ENCODE peak calls at places on chromosomes 5 and 9, in seven cellular contexts. One of them, this sample, is unnamed. For H3K4me1, the result is how much of the 10 kb centered on the place peaks cover.

GRCh38 chr9:129027685-129028191 is 393 bp downstream of the SH3GLB2 start:
- DNase-seq in HAP-1: no peak
- DNase-seq in mucosa of descending colon: no peak
- DNase-seq in CD8-positive, alpha-beta memory T cell: no peak
- DNase-seq in effector memory CD4-positive, alpha-beta T cell: no peak
- DNase-seq in ovary: no peak
- DNase-seq in aorta: peak
- DNase-seq in this sample: peak

GRCh38 chr5:119789411-119790117 is 160.2 kb downstream of the FAM170A start:
- DNase-seq in mucosa of descending colon: no peak
- DNase-seq in effector memory CD4-positive, alpha-beta T cell: no peak
- DNase-seq in aorta: no peak
- DNase-seq in HAP-1: peak
- DNase-seq in ovary: no peak
- DNase-seq in CD8-positive, alpha-beta memory T cell: no peak
- DNase-seq in this sample: no peak

GRCh38 chr9:83572524-83572923 is 34.3 kb upstream of the FRMD3 start:
- DNase-seq in aorta: no peak
- DNase-seq in ovary: no peak
- DNase-seq in effector memory CD4-positive, alpha-beta T cell: no peak
- DNase-seq in mucosa of descending colon: no peak
- DNase-seq in HAP-1: no peak
- DNase-seq in CD8-positive, alpha-beta memory T cell: no peak
- DNase-seq in this sample: peak

GRCh38 chr5:157280927-157281326 is 15.0 kb downstream of the CYFIP2 start:
- DNase-seq in CD8-positive, alpha-beta memory T cell: no peak
- DNase-seq in mucosa of descending colon: no peak
- DNase-seq in effector memory CD4-positive, alpha-beta T cell: no peak
- DNase-seq in ovary: no peak
- DNase-seq in HAP-1: no peak
- DNase-seq in aorta: no peak
- DNase-seq in this sample: peak

GRCh38 chr5:171308453-171309275 is at the start of gene TLX3:
- DNase-seq in ovary: no peak
- DNase-seq in mucosa of descending colon: no peak
- DNase-seq in HAP-1: peak
- DNase-seq in effector memory CD4-positive, alpha-beta T cell: no peak
- DNase-seq in CD8-positive, alpha-beta memory T cell: no peak
- DNase-seq in aorta: no peak
- DNase-seq in this sample: no peak

GRCh38 chr9:80931163-80931562 is 758.2 kb downstream of the TLE1 start:
- DNase-seq in effector memory CD4-positive, alpha-beta T cell: no peak
- DNase-seq in CD8-positive, alpha-beta memory T cell: no peak
- DNase-seq in aorta: no peak
- DNase-seq in ovary: no peak
- DNase-seq in mucosa of descending colon: no peak
- DNase-seq in HAP-1: no peak
- DNase-seq in this sample: no peak

GRCh38 chr9:114196924-114197570 is 41.7 kb downstream of the COL27A1 start:
- DNase-seq in aorta: no peak
- DNase-seq in ovary: no peak
- DNase-seq in HAP-1: no peak
- DNase-seq in mucosa of descending colon: no peak
- DNase-seq in CD8-positive, alpha-beta memory T cell: no peak
- DNase-seq in effector memory CD4-positive, alpha-beta T cell: no peak
- DNase-seq in this sample: peak

GRCh38 chr9:21294325-21294724 is 10.8 kb downstream of the IFNA5 start:
- DNase-seq in mucosa of descending colon: no peak
- DNase-seq in CD8-positive, alpha-beta memory T cell: no peak
- DNase-seq in ovary: no peak
- DNase-seq in HAP-1: no peak
- DNase-seq in effector memory CD4-positive, alpha-beta T cell: no peak
- DNase-seq in aorta: no peak
- DNase-seq in this sample: peak

GRCh38 chr9:131276891-131277672 is 772 bp upstream of the FAM78A start:
- DNase-seq in effector memory CD4-positive, alpha-beta T cell: peak
- DNase-seq in ovary: no peak
- DNase-seq in CD8-positive, alpha-beta memory T cell: peak
- DNase-seq in HAP-1: no peak
- DNase-seq in aorta: no peak
- DNase-seq in mucosa of descending colon: peak
- DNase-seq in this sample: no peak

GRCh38 chr9:69412741-69413150 is 87.7 kb downstream of the ENTREP1 start:
- DNase-seq in effector memory CD4-positive, alpha-beta T cell: no peak
- DNase-seq in CD8-positive, alpha-beta memory T cell: no peak
- DNase-seq in HAP-1: peak
- DNase-seq in mucosa of descending colon: peak
- DNase-seq in ovary: peak
- DNase-seq in aorta: peak
- DNase-seq in this sample: peak

GRCh38 chr5:119445544-119445943 is 6.8 kb upstream of the HSD17B4 start:
- DNase-seq in CD8-positive, alpha-beta memory T cell: no peak
- DNase-seq in ovary: no peak
- DNase-seq in HAP-1: no peak
- DNase-seq in aorta: no peak
- DNase-seq in effector memory CD4-positive, alpha-beta T cell: no peak
- DNase-seq in mucosa of descending colon: no peak
- DNase-seq in this sample: no peak

GRCh38 chr5:145858929-145859328 is 13.9 kb downstream of the GRXCR2 start:
- DNase-seq in mucosa of descending colon: no peak
- DNase-seq in CD8-positive, alpha-beta memory T cell: no peak
- DNase-seq in HAP-1: no peak
- DNase-seq in aorta: no peak
- DNase-seq in ovary: no peak
- DNase-seq in effector memory CD4-positive, alpha-beta T cell: no peak
- DNase-seq in this sample: no peak

GRCh38 chr5:2102821-2103776 is 220.4 kb upstream of the IRX4 start:
- DNase-seq in ovary: no peak
- DNase-seq in effector memory CD4-positive, alpha-beta T cell: no peak
- DNase-seq in HAP-1: no peak
- DNase-seq in aorta: no peak
- DNase-seq in mucosa of descending colon: no peak
- DNase-seq in CD8-positive, alpha-beta memory T cell: no peak
- DNase-seq in this sample: no peak

GRCh38 chr5:2096827-2097226 is 214.1 kb upstream of the IRX4 start:
- DNase-seq in aorta: no peak
- DNase-seq in CD8-positive, alpha-beta memory T cell: no peak
- DNase-seq in effector memory CD4-positive, alpha-beta T cell: no peak
- DNase-seq in HAP-1: no peak
- DNase-seq in ovary: no peak
- DNase-seq in mucosa of descending colon: no peak
- DNase-seq in this sample: no peak

GRCh38 chr5:2105141-2105540 is 222.4 kb upstream of the IRX4 start:
- DNase-seq in CD8-positive, alpha-beta memory T cell: no peak
- DNase-seq in aorta: no peak
- DNase-seq in HAP-1: no peak
- DNase-seq in effector memory CD4-positive, alpha-beta T cell: no peak
- DNase-seq in mucosa of descending colon: no peak
- DNase-seq in ovary: no peak
- DNase-seq in this sample: no peak

GRCh38 chr5:2103940-2104339 is 221.2 kb upstream of the IRX4 start:
- DNase-seq in mucosa of descending colon: no peak
- DNase-seq in CD8-positive, alpha-beta memory T cell: no peak
- DNase-seq in ovary: no peak
- DNase-seq in effector memory CD4-positive, alpha-beta T cell: no peak
- DNase-seq in aorta: no peak
- DNase-seq in HAP-1: no peak
- DNase-seq in this sample: peak

GRCh38 chr5:2101685-2102084 is 219.0 kb upstream of the IRX4 start:
- DNase-seq in aorta: no peak
- DNase-seq in ovary: no peak
- DNase-seq in effector memory CD4-positive, alpha-beta T cell: no peak
- DNase-seq in HAP-1: no peak
- DNase-seq in mucosa of descending colon: no peak
- DNase-seq in CD8-positive, alpha-beta memory T cell: no peak
- DNase-seq in this sample: no peak
- H3K4me1 ChIP-seq in aorta: under half
- H3K4me1 ChIP-seq in ovary: under half
- H3K4me1 ChIP-seq in effector memory CD4-positive, alpha-beta T cell: under half
- H3K4me1 ChIP-seq in HAP-1: under half
- H3K4me1 ChIP-seq in mucosa of descending colon: under half
- H3K4me1 ChIP-seq in CD8-positive, alpha-beta memory T cell: under half
- H3K4me1 ChIP-seq in this sample: under half

GRCh38 chr9:137272241-137273094 is 5.1 kb upstream of the TOR4A start:
- DNase-seq in aorta: no peak
- DNase-seq in effector memory CD4-positive, alpha-beta T cell: no peak
- DNase-seq in CD8-positive, alpha-beta memory T cell: no peak
- DNase-seq in ovary: no peak
- DNase-seq in HAP-1: no peak
- DNase-seq in mucosa of descending colon: no peak
- DNase-seq in this sample: no peak

GRCh38 chr9:137270929-137271695 is 6.4 kb upstream of the TOR4A start:
- DNase-seq in aorta: no peak
- DNase-seq in CD8-positive, alpha-beta memory T cell: no peak
- DNase-seq in ovary: no peak
- DNase-seq in effector memory CD4-positive, alpha-beta T cell: no peak
- DNase-seq in HAP-1: no peak
- DNase-seq in mucosa of descending colon: no peak
- DNase-seq in this sample: no peak

GRCh38 chr9:137273616-137274320 is 3.8 kb upstream of the TOR4A start:
- DNase-seq in CD8-positive, alpha-beta memory T cell: no peak
- DNase-seq in effector memory CD4-positive, alpha-beta T cell: no peak
- DNase-seq in aorta: no peak
- DNase-seq in ovary: peak
- DNase-seq in mucosa of descending colon: peak
- DNase-seq in HAP-1: no peak
- DNase-seq in this sample: no peak

GRCh38 chr9:137271696-137272076 is 5.8 kb upstream of the TOR4A start:
- DNase-seq in HAP-1: no peak
- DNase-seq in mucosa of descending colon: no peak
- DNase-seq in ovary: no peak
- DNase-seq in effector memory CD4-positive, alpha-beta T cell: no peak
- DNase-seq in aorta: no peak
- DNase-seq in CD8-positive, alpha-beta memory T cell: no peak
- DNase-seq in this sample: no peak

GRCh38 chr9:137273095-137273490 is 4.4 kb upstream of the TOR4A start:
- DNase-seq in effector memory CD4-positive, alpha-beta T cell: no peak
- DNase-seq in ovary: no peak
- DNase-seq in CD8-positive, alpha-beta memory T cell: no peak
- DNase-seq in mucosa of descending colon: peak
- DNase-seq in HAP-1: no peak
- DNase-seq in aorta: no peak
- DNase-seq in this sample: no peak
- H3K4me1 ChIP-seq in effector memory CD4-positive, alpha-beta T cell: under half
- H3K4me1 ChIP-seq in ovary: under half
- H3K4me1 ChIP-seq in CD8-positive, alpha-beta memory T cell: under half
- H3K4me1 ChIP-seq in mucosa of descending colon: under half
- H3K4me1 ChIP-seq in HAP-1: under half
- H3K4me1 ChIP-seq in aorta: under half
- H3K4me1 ChIP-seq in this sample: under half

DNA sequence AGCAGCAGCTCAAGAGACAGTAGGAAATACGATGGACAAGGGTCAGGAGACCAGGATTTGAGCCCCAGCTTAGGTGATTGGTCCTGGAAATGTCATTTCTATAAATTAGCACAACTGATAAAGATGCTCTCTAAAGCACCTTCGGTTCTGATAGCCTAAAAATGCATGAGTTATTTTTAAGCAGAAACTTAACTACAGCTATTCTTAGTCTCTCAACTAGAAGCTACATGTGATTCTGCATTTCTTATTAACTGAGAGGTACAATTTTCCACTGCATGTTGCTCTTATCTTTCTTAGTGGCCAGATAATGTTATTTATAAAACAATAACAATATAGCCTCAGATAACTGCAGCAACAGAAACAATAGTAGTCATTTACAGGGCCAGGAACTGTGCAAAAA is 136.4 kb downstream of the GRIA1 start:
- DNase-seq in ovary: no peak
- DNase-seq in mucosa of descending colon: no peak
- DNase-seq in HAP-1: no peak
- DNase-seq in effector memory CD4-positive, alpha-beta T cell: no peak
- DNase-seq in CD8-positive, alpha-beta memory T cell: no peak
- DNase-seq in aorta: no peak
- DNase-seq in this sample: no peak
- H3K4me1 ChIP-seq in ovary: under half
- H3K4me1 ChIP-seq in mucosa of descending colon: under half
- H3K4me1 ChIP-seq in HAP-1: under half
- H3K4me1 ChIP-seq in effector memory CD4-positive, alpha-beta T cell: under half
- H3K4me1 ChIP-seq in CD8-positive, alpha-beta memory T cell: under half
- H3K4me1 ChIP-seq in aorta: under half
- H3K4me1 ChIP-seq in this sample: under half

DNA sequence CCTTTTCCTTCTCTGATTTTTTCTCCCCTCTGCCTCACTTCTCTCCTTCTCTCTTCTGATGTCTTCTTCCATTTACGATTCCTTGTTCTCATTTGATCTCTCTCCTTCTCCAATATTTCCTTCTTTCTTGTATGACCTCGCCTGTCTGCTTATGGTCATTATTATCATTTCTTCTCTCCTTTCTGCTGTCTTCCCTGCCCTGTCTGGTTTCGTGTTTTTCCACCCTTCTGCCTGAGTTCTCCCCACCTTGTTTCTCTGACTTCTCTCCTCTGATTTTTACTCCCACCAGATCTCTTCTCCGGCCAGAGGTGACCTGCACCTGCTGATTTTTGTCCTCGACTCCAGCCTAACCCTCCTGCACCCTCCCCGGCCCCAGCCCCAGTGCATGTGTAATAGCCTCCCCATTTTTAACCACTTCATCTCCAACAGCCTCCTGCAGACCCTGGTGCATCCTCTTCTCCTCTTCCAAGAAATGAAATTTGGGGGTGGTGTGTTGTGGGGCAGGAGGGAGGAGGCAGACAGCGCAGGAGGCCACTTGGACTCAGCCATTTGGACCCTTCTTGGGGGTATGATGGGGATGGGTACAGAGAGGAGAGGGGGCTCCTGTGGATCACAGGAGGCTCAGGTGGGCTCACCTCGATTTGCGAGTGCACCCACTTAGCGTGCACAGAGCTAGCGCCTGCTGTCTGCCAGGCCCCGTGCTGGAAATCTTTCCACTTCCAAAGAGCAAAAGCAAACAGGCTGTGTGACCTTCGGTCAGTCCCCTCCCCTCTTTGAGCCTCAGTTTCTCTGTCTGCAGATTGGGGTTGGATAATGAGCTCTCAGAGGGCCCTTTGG is 32.5 kb downstream of the GSN start:
- DNase-seq in effector memory CD4-positive, alpha-beta T cell: no peak
- DNase-seq in CD8-positive, alpha-beta memory T cell: no peak
- DNase-seq in ovary: peak
- DNase-seq in aorta: no peak
- DNase-seq in HAP-1: no peak
- DNase-seq in mucosa of descending colon: no peak
- DNase-seq in this sample: no peak
- H3K4me1 ChIP-seq in effector memory CD4-positive, alpha-beta T cell: under half
- H3K4me1 ChIP-seq in CD8-positive, alpha-beta memory T cell: under half
- H3K4me1 ChIP-seq in ovary: under half
- H3K4me1 ChIP-seq in aorta: under half
- H3K4me1 ChIP-seq in HAP-1: under half
- H3K4me1 ChIP-seq in mucosa of descending colon: under half
- H3K4me1 ChIP-seq in this sample: under half

DNA sequence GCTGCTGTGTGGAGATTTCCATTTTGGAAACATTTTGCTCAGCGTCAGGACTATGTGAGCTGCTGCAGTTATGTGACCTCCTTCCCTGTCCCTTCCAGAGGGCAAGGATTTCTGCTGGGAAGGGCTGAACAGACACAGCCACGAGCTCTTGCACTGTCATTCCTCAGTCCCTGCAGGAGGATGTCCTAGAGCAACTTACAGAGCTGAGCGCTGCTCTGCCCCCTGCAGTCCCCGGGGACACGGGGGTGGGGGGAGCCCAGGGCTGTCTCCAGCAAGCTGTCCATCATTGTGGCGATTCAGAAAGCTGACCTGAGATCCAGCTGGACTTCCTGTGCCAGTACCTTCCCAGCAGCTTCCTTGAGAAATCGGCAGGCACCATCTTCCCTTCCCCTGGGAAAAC is 28.0 kb upstream of the MAP1B start:
- DNase-seq in mucosa of descending colon: no peak
- DNase-seq in ovary: no peak
- DNase-seq in effector memory CD4-positive, alpha-beta T cell: no peak
- DNase-seq in HAP-1: no peak
- DNase-seq in CD8-positive, alpha-beta memory T cell: no peak
- DNase-seq in aorta: no peak
- DNase-seq in this sample: no peak
- H3K4me1 ChIP-seq in mucosa of descending colon: under half
- H3K4me1 ChIP-seq in ovary: under half
- H3K4me1 ChIP-seq in effector memory CD4-positive, alpha-beta T cell: under half
- H3K4me1 ChIP-seq in HAP-1: under half
- H3K4me1 ChIP-seq in CD8-positive, alpha-beta memory T cell: under half
- H3K4me1 ChIP-seq in aorta: under half
- H3K4me1 ChIP-seq in this sample: under half

This sample was measured in fibroblast of lung.